ENCODE peak calls at places on chromosomes 11 and 22, in four cellular contexts. One of them, this sample, is unnamed.

GRCh38 chr11:84853841-84854497 is 773.2 kb downstream of the DLG2 start:
- DNase-seq in lower leg skin: no peak
- DNase-seq in A549: no peak
- DNase-seq in transverse colon: no peak
- DNase-seq in this sample: no peak

GRCh38 chr11:46642627-46643335 is 25.4 kb downstream of the ATG13 start:
- DNase-seq in lower leg skin: no peak
- DNase-seq in A549: no peak
- DNase-seq in transverse colon: no peak
- DNase-seq in this sample: no peak

GRCh38 chr11:465896-466538 is 15.9 kb downstream of the PTDSS2 start:
- DNase-seq in lower leg skin: no peak
- DNase-seq in A549: no peak
- DNase-seq in transverse colon: no peak
- DNase-seq in this sample: no peak

GRCh38 chr11:133402551-133402950 is 129.8 kb downstream of the OPCML start:
- DNase-seq in lower leg skin: no peak
- DNase-seq in A549: no peak
- DNase-seq in transverse colon: no peak
- DNase-seq in this sample: no peak

GRCh38 chr11:131629925-131630324 is 259.5 kb downstream of the NTM start:
- DNase-seq in lower leg skin: no peak
- DNase-seq in A549: no peak
- DNase-seq in transverse colon: no peak
- DNase-seq in this sample: no peak

GRCh38 chr11:94557391-94557790 is 9.8 kb upstream of the PIWIL4 start:
- DNase-seq in lower leg skin: no peak
- DNase-seq in A549: no peak
- DNase-seq in transverse colon: no peak
- DNase-seq in this sample: no peak

GRCh38 chr11:102771351-102771750 is 9.1 kb downstream of the MMP10 start:
- DNase-seq in lower leg skin: no peak
- DNase-seq in A549: no peak
- DNase-seq in transverse colon: no peak
- DNase-seq in this sample: no peak

GRCh38 chr11:86660011-86660595 is 12.3 kb downstream of the ME3 start:
- DNase-seq in lower leg skin: no peak
- DNase-seq in A549: no peak
- DNase-seq in transverse colon: no peak
- DNase-seq in this sample: no peak

GRCh38 chr22:46125816-46126770 is 24.2 kb upstream of the PPARA start:
- DNase-seq in lower leg skin: no peak
- DNase-seq in A549: no peak
- DNase-seq in transverse colon: peak
- DNase-seq in this sample: no peak

GRCh38 chr22:35894937-35895708 is 133.5 kb downstream of the RBFOX2 start:
- DNase-seq in lower leg skin: no peak
- DNase-seq in A549: no peak
- DNase-seq in transverse colon: peak
- DNase-seq in this sample: no peak

GRCh38 chr11:102592634-102593581 is 32.2 kb downstream of the MMP20 start:
- DNase-seq in lower leg skin: no peak
- DNase-seq in A549: no peak
- DNase-seq in transverse colon: no peak
- DNase-seq in this sample: peak

GRCh38 chr11:1875093-1875785 is 16.5 kb downstream of the PRR33 start:
- DNase-seq in lower leg skin: no peak
- DNase-seq in A549: no peak
- DNase-seq in transverse colon: peak
- DNase-seq in this sample: no peak

GRCh38 chr11:63858628-63859550 is 20.0 kb downstream of the MARK2 start:
- DNase-seq in lower leg skin: no peak
- DNase-seq in A549: no peak
- DNase-seq in transverse colon: peak
- DNase-seq in this sample: peak

GRCh38 chr22:27754247-27754887 is 47.2 kb downstream of the MN1 start:
- DNase-seq in lower leg skin: no peak
- DNase-seq in A549: no peak
- DNase-seq in transverse colon: no peak
- DNase-seq in this sample: no peak

GRCh38 chr11:65226103-65226442 is 35.7 kb upstream of the POLA2 start:
- DNase-seq in lower leg skin: no peak
- DNase-seq in A549: no peak
- DNase-seq in transverse colon: no peak
- DNase-seq in this sample: no peak

GRCh38 chr22:37904572-37905533 is 1.2 kb upstream of the MICALL1 start:
- DNase-seq in lower leg skin: peak
- DNase-seq in A549: peak
- DNase-seq in transverse colon: peak
- DNase-seq in this sample: peak

GRCh38 chr11:47611240-47611863 is 17.1 kb upstream of the C1QTNF4 start:
- DNase-seq in lower leg skin: peak
- DNase-seq in A549: no peak
- DNase-seq in transverse colon: no peak
- DNase-seq in this sample: no peak

GRCh38 chr22:32627091-32627490 is 152.5 kb downstream of the FBXO7 start:
- DNase-seq in lower leg skin: no peak
- DNase-seq in A549: no peak
- DNase-seq in transverse colon: no peak
- DNase-seq in this sample: no peak

GRCh38 chr11:57427692-57428082 is 766 bp upstream of the SLC43A3 start:
- DNase-seq in lower leg skin: peak
- DNase-seq in A549: no peak
- DNase-seq in transverse colon: peak
- DNase-seq in this sample: no peak

GRCh38 chr22:50208939-50209892 is 8.4 kb downstream of the SELENOO start:
- DNase-seq in lower leg skin: peak
- DNase-seq in A549: no peak
- DNase-seq in transverse colon: peak
- DNase-seq in this sample: no peak

GRCh38 chr22:22823126-22823804 is 64.4 kb upstream of the IGLL5 start:
- DNase-seq in lower leg skin: no peak
- DNase-seq in A549: no peak
- DNase-seq in transverse colon: no peak
- DNase-seq in this sample: no peak

GRCh38 chr11:27698872-27699241 is 1.4 kb downstream of the BDNF start:
- DNase-seq in lower leg skin: peak
- DNase-seq in A549: peak
- DNase-seq in transverse colon: peak
- DNase-seq in this sample: peak

GRCh38 chr11:27699926-27700350 is 317 bp downstream of the BDNF start:
- DNase-seq in lower leg skin: peak
- DNase-seq in A549: no peak
- DNase-seq in transverse colon: no peak
- DNase-seq in this sample: no peak

GRCh38 chr11:27699242-27699925 is 871 bp downstream of the BDNF start:
- DNase-seq in lower leg skin: peak
- DNase-seq in A549: no peak
- DNase-seq in transverse colon: no peak
- DNase-seq in this sample: no peak

GRCh38 chr11:27701262-27702105 is 1.2 kb upstream of the BDNF start:
- DNase-seq in lower leg skin: peak
- DNase-seq in A549: peak
- DNase-seq in transverse colon: peak
- DNase-seq in this sample: peak

DNA sequence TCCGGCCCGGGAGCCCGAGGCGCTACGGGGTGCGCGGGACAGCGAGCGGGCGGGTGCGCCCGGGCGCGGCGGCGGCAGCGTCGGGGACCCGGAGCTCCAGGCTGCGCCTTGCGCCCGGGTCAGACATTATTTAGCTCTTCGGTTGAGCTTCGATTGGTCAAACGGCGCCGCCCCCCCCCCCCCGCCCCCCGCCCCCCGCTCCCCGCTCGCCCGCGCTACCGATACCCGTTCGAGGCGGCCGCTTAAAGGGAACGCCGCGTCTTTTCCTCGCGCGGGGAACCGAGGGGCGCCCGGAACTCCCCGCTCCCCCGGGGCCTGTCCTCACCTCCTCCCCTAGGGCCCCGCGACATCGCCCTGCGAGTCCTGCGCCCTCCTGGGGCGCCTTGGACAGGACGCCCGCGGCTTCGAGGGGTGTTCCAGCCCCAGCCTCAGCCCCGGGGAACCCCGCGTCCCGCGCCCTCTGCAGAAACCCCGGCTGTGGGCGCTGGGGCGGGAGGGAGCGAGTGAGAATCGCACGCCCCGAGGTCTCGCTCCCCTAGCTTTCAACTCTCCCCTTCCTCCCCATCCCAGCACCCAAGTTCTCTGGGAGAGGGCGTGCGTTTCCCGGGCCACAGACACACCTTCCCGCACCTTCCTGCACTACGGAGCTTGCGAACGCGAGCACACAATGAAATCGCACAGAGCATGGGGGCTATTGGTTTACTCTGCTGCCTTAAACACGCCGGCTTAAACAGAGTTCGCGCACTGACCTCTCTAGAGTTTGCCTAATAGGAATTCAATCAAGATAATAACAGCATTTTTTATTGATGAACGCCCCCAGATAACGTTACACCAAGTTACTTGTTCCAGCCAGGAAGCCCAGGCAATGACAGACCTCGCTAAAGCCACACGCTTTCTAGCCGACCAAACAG is at the start of gene BDNF:
- DNase-seq in lower leg skin: peak
- DNase-seq in A549: peak
- DNase-seq in transverse colon: peak
- DNase-seq in this sample: no peak
- TF ChIP-seq POLR2A in lower leg skin: no peak
- TF ChIP-seq POLR2A in A549: peak
- TF ChIP-seq POLR2A in transverse colon: no peak
- TF ChIP-seq POLR2A in this sample: no peak

GRCh38 chr22:40560551-40560950 is 76.0 kb downstream of the MRTFA start:
- DNase-seq in lower leg skin: no peak
- DNase-seq in A549: no peak
- DNase-seq in transverse colon: no peak
- DNase-seq in this sample: peak

GRCh38 chr22:40553014-40553579 is 83.4 kb downstream of the MRTFA start:
- DNase-seq in lower leg skin: no peak
- DNase-seq in A549: no peak
- DNase-seq in transverse colon: no peak
- DNase-seq in this sample: no peak

GRCh38 chr22:40557972-40558371 is 78.5 kb downstream of the MRTFA start:
- DNase-seq in lower leg skin: no peak
- DNase-seq in A549: no peak
- DNase-seq in transverse colon: no peak
- DNase-seq in this sample: no peak

GRCh38 chr22:40560994-40561515 is 75.5 kb downstream of the MRTFA start:
- DNase-seq in lower leg skin: no peak
- DNase-seq in A549: no peak
- DNase-seq in transverse colon: no peak
- DNase-seq in this sample: peak

GRCh38 chr22:40556641-40557040 is 79.9 kb downstream of the MRTFA start:
- DNase-seq in lower leg skin: no peak
- DNase-seq in A549: no peak
- DNase-seq in transverse colon: no peak
- DNase-seq in this sample: no peak
- TF ChIP-seq POLR2A in lower leg skin: no peak
- TF ChIP-seq POLR2A in A549: no peak
- TF ChIP-seq POLR2A in transverse colon: no peak
- TF ChIP-seq POLR2A in this sample: no peak

GRCh38 chr11:5624489-5625278 is at the start of gene TRIM34:
- DNase-seq in lower leg skin: no peak
- DNase-seq in A549: peak
- DNase-seq in transverse colon: peak
- DNase-seq in this sample: peak
- TF ChIP-seq POLR2A in lower leg skin: no peak
- TF ChIP-seq POLR2A in A549: no peak
- TF ChIP-seq POLR2A in transverse colon: peak
- TF ChIP-seq POLR2A in this sample: peak

GRCh38 chr11:59142530-59143507 is at the start of gene FAM111A:
- DNase-seq in lower leg skin: peak
- DNase-seq in A549: peak
- DNase-seq in transverse colon: peak
- DNase-seq in this sample: peak
- TF ChIP-seq POLR2A in lower leg skin: no peak
- TF ChIP-seq POLR2A in A549: peak
- TF ChIP-seq POLR2A in transverse colon: peak
- TF ChIP-seq POLR2A in this sample: peak

This sample was measured in erythroblast.